ENCODE peak calls at places on chromosomes 3 and 15, in eight cellular contexts. D is RPMI8226; I is psoas muscle; P is activated CD4-positive, alpha-beta T cell treated with anti-CD3 and anti-CD28 coated beads for 4 hours; N is stimulated activated CD8-positive, alpha-beta memory T cell treated with anti-CD3 and anti-CD28 coated beads, Interleukin-15, amount 100 ng/mL, for 24 hours; H is transverse colon; Y is hepatic stellate cell; O is activated gamma-delta T cell treated with Interleukin-2 at 50 U/mL for 16 hours. Q is an unnamed sample.

GRCh38 chr3:86867990-86868389 is 123.0 kb downstream of the VGLL3 start:
- DNase-seq in D (no peak), I (no peak), P (no peak), N (no peak), H (no peak), Y (no peak), O (no peak), Q (no peak)

GRCh38 chr3:99789322-99789721 is 28.3 kb upstream of the CMSS1 start:
- DNase-seq in D (peak), I (no peak), P (no peak), N (no peak), H (peak), Y (peak), O (no peak), Q (peak)

GRCh38 chr3:32391643-32392529 is at the start of gene CMTM7:
- DNase-seq in D (peak), I (peak), P (peak), N (peak), H (peak), Y (peak), O (peak), Q (peak)

GRCh38 chr3:133944181-133944580 is 48.5 kb upstream of the RAB6B start:
- DNase-seq in D (no peak), I (no peak), P (no peak), N (no peak), H (no peak), Y (peak), O (no peak), Q (no peak)

GRCh38 chr3:82293435-82293834 is 532.0 kb upstream of the GBE1 start:
- DNase-seq in D (no peak), I (no peak), P (no peak), N (no peak), H (no peak), Y (no peak), O (no peak), Q (no peak)

GRCh38 chr3:186909078-186909853 is 21.1 kb upstream of the ST6GAL1 start:
- DNase-seq in D (no peak), I (no peak), P (peak), N (no peak), H (peak), Y (no peak), O (peak), Q (no peak)

GRCh38 chr15:64893481-64894394 is 18.0 kb upstream of the ANKDD1A start:
- DNase-seq in D (peak), I (peak), P (peak), N (peak), H (peak), Y (peak), O (peak), Q (peak)

GRCh38 chr15:33068531-33068990 is 126.0 kb downstream of the FMN1 start:
- DNase-seq in D (peak), I (peak), P (no peak), N (no peak), H (peak), Y (no peak), O (no peak), Q (no peak)

GRCh38 chr15:78322243-78322642 is 17.9 kb upstream of the CRABP1 start:
- DNase-seq in D (no peak), I (no peak), P (no peak), N (no peak), H (no peak), Y (no peak), O (no peak), Q (no peak)

GRCh38 chr15:91104111-91104510 is 4.1 kb downstream of the SV2B start:
- DNase-seq in D (peak), I (peak), P (no peak), N (no peak), H (no peak), Y (no peak), O (no peak), Q (no peak)

GRCh38 chr3:101695779-101696372 is 9.4 kb upstream of the RPL24 start:
- DNase-seq in D (peak), I (no peak), P (peak), N (no peak), H (no peak), Y (no peak), O (peak), Q (peak)

GRCh38 chr15:72502220-72502809 is 28.2 kb downstream of the ARIH1 start:
- DNase-seq in D (no peak), I (no peak), P (no peak), N (no peak), H (no peak), Y (no peak), O (no peak), Q (no peak)

Q was measured in cerebellum.